ENCODE peak calls at places on chromosomes 2 and 18, in six cellular contexts. H is A549, M is upper lobe of right lung, P is Peyer's patch, K is SJCRH30, N is adrenal gland. L is an unnamed sample.

GRCh38 chr2:234970467-234970866 is 18.6 kb downstream of the SH3BP4 start:
- DNase-seq in H (no peak), M (no peak), P (no peak), K (peak; percentile 77), N (no peak), L (no peak)

GRCh38 chr18:55577812-55578539 is 10.0 kb downstream of the TCF4 start:
- DNase-seq in H (peak; percentile 2), M (no peak), P (no peak), K (no peak), N (no peak), L (no peak)

GRCh38 chr18:56162871-56163270 is 475.5 kb downstream of the TXNL1 start:
- DNase-seq in H (no peak), M (no peak), P (no peak), K (no peak), N (no peak), L (no peak)

GRCh38 chr2:233747283-233747544 is 12.9 kb upstream of the UGT1A1 start:
- DNase-seq in H (no peak), M (no peak), P (no peak), K (no peak), N (no peak), L (no peak)

GRCh38 chr2:20378891-20379519 is 28.4 kb upstream of the PUM2 start:
- DNase-seq in H (peak; percentile 78), M (peak; percentile 82), P (peak; percentile 85), K (peak; percentile 96), N (peak; percentile 91), L (peak; percentile 89)

GRCh38 chr18:60067426-60068210 is 167.8 kb downstream of the PMAIP1 start:
- DNase-seq in H (no peak), M (no peak), P (no peak), K (no peak), N (no peak), L (no peak)

GRCh38 chr2:171958475-171958874 is 36.2 kb downstream of the HAT1 start:
- DNase-seq in H (no peak), M (no peak), P (no peak), K (no peak), N (no peak), L (no peak)

GRCh38 chr2:212845941-212846340 is 305.5 kb downstream of the IKZF2 start:
- DNase-seq in H (no peak), M (no peak), P (no peak), K (no peak), N (no peak), L (no peak)

GRCh38 chr2:62216113-62216512 is 20.2 kb downstream of the B3GNT2 start:
- DNase-seq in H (no peak), M (no peak), P (no peak), K (no peak), N (no peak), L (no peak)

GRCh38 chr2:112658301-112658700 is 12.6 kb downstream of the SLC20A1 start:
- DNase-seq in H (no peak), M (no peak), P (no peak), K (no peak), N (no peak), L (no peak)

DNA sequence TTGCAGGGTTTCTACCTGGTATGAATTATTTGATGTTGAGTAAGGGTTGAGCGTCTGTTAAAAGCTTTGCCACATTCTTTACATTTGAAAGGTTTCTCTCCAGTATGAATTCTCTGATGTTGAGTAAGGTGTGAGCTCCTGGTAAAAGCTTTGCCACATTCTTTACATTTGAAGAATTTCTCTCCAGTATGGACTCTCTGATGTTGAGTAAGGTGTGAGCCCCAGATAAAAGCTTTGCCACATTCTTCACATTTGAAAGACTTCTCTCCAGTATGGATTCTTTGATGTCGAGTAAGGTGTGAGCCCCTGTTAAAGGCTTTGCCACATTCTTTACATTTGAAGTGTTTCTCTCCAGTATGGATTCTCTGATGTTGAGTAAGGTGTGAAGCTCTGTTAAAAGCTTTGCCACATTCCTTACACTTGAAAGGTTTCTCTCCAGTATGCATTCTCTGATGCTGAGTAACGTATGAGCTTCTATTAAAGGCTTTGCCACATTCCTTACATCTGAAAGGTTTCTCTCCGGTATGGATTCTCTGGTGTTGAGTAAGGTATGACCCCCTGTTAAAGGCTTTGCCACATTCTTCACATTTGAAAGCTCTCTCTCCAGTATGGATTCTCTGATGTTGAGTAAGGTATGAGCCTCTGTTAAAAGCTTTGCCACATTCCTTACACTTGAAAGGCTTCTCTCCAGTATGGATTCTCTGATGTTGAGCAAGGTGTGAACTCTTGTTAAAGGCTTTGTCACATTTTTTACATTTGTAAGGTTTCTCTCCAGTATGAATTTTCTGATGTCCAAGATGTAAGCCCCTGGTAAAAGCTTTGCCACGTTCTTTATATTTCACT is 27.1 kb downstream of the ZNF519 start:
- DNase-seq in H (no peak), M (no peak), P (no peak), K (no peak), N (no peak), L (no peak)
- H3K9me3 ChIP-seq in H (peaks cover 42% of the 10 kb centered on the region), M (peaks cover 22% of the 10 kb centered on the region), P (no peaks in the 10 kb centered on the region), K (no peaks in the 10 kb centered on the region), N (no peaks in the 10 kb centered on the region), L (peaks cover 13% of the 10 kb centered on the region)

DNA sequence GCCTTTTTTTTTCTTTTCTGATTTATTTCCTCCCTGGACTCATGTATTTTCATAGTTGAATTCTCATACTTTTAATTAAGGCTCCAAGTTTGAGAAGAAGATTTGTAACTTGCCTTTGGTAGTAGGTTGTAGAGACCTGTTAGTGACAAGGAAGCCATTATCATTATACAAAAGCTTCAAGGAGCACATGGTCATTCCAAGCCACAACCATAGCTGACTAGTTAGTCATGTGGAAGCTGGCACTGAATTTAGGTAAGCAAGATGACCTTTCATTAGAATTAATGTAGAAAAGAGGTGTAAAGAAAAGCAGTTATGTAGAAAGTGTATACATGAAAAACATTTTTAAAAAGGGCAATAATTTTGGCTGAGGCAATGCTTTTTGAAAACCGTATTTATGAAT is 89.7 kb downstream of the LRP1B start:
- DNase-seq in H (no peak), M (no peak), P (no peak), K (no peak), N (no peak), L (no peak)
- H3K27ac ChIP-seq in H (no peak overlapping the region), M (no peak overlapping the region), P (no peak overlapping the region), K (no peak overlapping the region), N (no peak overlapping the region), L (no peak overlapping the region)

GRCh38 chr2:1744446-1745170 is at the start of gene PXDN:
- DNase-seq in H (no peak), M (peak; percentile 69), P (peak; percentile 54), K (peak; percentile 82), N (no peak), L (peak; percentile 60)

GRCh38 chr2:1743396-1744150 is 742 bp downstream of the PXDN start:
- DNase-seq in H (no peak), M (peak; percentile 64), P (peak; percentile 52), K (peak; percentile 66), N (no peak), L (peak; percentile 44)

GRCh38 chr2:1744151-1744445 is 217 bp downstream of the PXDN start:
- DNase-seq in H (peak; percentile 31), M (peak; percentile 67), P (no peak), K (peak; percentile 70), N (no peak), L (no peak)

GRCh38 chr2:1746174-1747064 is 2.1 kb upstream of the PXDN start:
- DNase-seq in H (no peak), M (peak; percentile 32), P (peak; percentile 27), K (no peak), N (no peak), L (no peak)

DNA sequence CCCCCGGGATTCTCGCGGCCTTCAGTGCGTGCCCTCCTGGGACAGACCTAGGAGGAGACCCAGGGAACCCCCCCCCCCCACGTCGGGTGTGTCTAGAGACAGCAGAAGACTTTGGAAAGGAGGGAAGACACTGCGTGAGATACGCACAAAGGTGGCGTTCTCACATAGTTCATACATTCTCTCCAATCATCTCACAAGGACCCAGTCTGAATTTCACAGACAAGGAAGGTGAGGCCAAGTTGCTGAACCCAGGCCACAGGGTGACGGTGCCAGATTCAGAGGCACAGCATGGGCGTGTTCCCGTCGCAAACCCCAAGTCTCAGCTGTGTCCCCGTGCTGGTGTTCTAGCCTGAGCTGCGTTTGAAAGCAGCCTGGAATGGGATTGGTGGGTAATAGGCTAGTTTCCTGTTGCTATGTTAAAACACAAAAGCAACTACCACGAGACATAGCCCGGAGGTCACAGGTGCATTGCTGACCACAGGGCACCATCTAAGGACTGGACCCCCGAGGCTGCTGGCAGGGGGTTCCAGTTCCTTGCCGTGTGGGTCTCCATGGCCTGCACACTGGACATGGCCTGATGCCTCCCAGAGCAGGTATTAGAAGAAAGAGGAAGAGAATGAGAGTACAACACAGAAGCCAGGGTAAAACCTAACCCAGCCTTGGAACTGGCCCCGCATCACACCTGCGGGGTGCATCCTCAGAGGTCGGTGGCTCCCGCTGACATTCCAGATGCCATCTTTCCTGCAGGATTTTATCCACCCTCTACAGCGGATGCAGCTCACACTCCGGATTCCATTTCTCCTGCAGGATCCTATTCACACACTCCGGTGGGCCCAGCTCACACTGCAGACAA is 1.1 kb upstream of the PXDN start:
- DNase-seq in H (no peak), M (peak; percentile 65), P (peak; percentile 14), K (no peak), N (no peak), L (no peak)
- H3K4me3 ChIP-seq in H (no peak overlapping the region), M (peak overlapping the region; percentile 67), P (no peak overlapping the region), K (peak overlapping the region; percentile 80), N (no peak overlapping the region), L (peak overlapping the region; percentile 59)

DNA sequence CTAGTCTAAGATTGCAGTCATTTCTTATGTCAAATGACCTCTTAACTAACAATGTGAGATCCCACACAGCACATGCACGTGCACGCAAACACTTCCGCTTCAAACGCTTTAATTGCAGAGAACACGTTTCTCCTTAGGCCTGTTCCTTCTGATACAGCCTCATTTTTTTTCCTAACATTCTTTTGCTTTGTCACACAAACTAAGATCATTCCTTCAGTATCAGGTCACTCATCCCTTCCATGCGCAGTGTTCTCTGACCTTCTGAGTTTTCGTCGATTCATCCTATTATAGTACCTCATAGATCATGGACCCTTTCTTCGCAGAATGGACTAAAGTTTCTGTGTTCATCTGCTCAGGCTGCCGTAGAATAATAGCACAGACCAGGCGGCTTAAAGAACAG is 327.1 kb upstream of the CDH19 start:
- DNase-seq in H (no peak), M (no peak), P (no peak), K (no peak), N (no peak), L (no peak)
- H3K9me3 ChIP-seq in H (no peaks in the 10 kb centered on the region), M (no peaks in the 10 kb centered on the region), P (no peaks in the 10 kb centered on the region), K (no peaks in the 10 kb centered on the region), N (no peaks in the 10 kb centered on the region), L (no peaks in the 10 kb centered on the region)

L was measured in WERI-Rb-1.